ENCODE peak calls at places on chromosome 1, in ten cellular contexts. E is A549, O is Peyer's patch, Z is sigmoid colon, R is stomach, C is heart left ventricle, N is body of pancreas, B is H1, J is HCT116, S is NB4. Q is an unnamed sample.

GRCh38 chr1:192639607-192640368 is 3.8 kb downstream of the RGS13 start:
- DNase-seq in E (peak; percentile 77), C (no peak), O (no peak), S (peak; percentile 56), R (no peak), N (no peak), B (no peak), Z (no peak), J (peak; percentile 7), Q (no peak)

GRCh38 chr1:85463666-85464496 is 1.1 kb downstream of the DDAH1 start:
- DNase-seq in S (no peak), J (no peak), B (no peak), N (peak; percentile 18), Z (no peak), E (no peak), C (no peak), R (no peak), O (no peak), Q (no peak)

GRCh38 chr1:182795563-182796228 is 6.1 kb downstream of the NPL start:
- DNase-seq in Z (no peak), S (peak; percentile 89), B (no peak), J (no peak), O (no peak), N (no peak), R (no peak), C (no peak), E (peak; percentile 68), Q (no peak)

GRCh38 chr1:6008696-6009095 is 16.5 kb upstream of the NPHP4 start:
- DNase-seq in R (no peak), N (no peak), O (no peak), E (no peak), Z (no peak), C (no peak), S (no peak), B (no peak), J (no peak), Q (no peak)

GRCh38 chr1:3061981-3062615 is 6.9 kb upstream of the PRDM16 start:
- DNase-seq in E (no peak), R (peak; percentile 25), O (no peak), J (no peak), S (no peak), C (no peak), Z (peak; percentile 45), N (no peak), B (peak; percentile 47), Q (peak; percentile 38)

GRCh38 chr1:203320546-203321272 is 15.4 kb downstream of the BTG2 start:
- DNase-seq in E (no peak), N (peak; percentile 90), Z (peak; percentile 78), R (peak; percentile 85), S (peak; percentile 90), B (peak; percentile 60), J (no peak), O (peak; percentile 95), C (peak; percentile 38), Q (no peak)

GRCh38 chr1:22975694-22976093 is 3.0 kb upstream of the LACTBL1 start:
- DNase-seq in N (no peak), S (no peak), O (no peak), R (no peak), C (no peak), Z (no peak), E (no peak), B (no peak), J (no peak), Q (no peak)

GRCh38 chr1:215583185-215583692 is 16.1 kb downstream of the KCTD3 start:
- DNase-seq in C (no peak), O (no peak), B (no peak), E (no peak), Z (no peak), J (no peak), R (peak; percentile 71), N (peak; percentile 30), S (no peak), Q (no peak)

DNA sequence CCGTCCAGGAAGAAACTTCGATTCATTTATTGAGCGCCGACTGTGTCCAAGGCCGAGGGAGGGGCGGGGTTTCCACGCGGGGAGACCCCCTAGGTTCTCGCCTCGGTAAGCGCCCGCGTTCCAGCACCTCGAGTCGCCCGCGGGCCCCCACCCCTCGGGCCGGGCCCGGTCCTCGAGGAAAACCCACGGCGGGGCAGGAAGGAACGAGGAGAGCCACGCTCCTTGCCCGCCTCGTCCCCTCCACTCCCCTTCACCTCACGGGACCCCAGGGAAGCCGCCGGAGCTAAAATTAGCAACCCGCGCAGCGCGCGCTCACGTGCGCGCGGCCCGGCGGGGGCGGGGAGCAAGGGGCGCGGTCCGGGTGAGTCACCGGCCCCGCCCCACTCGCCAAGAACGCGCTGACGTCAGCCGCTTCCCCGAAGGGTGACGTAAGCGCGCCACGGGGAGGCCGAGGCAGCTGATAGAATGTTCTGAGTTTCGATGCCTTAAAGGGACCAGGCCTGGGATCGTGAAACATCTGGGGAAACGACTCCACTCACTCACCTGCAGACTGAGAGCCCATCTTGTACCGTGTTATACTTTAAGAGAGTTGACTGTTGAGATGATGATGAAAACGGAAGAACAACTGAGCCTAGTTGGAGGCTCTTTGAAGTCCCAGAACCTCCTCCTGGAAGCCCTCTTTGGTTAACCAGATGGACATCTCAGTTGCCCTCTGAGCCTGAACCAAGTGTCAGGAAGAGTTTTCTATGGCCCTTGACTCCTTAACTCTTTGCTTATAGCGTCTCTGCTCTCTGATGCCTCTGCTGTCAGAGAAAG is 49.7 kb upstream of the ATF3 start:
- DNase-seq in E (peak; percentile 95), C (peak; percentile 95), S (peak; percentile 87), B (peak; percentile 95), J (peak; percentile 79), R (peak; percentile 97), Z (peak; percentile 97), O (peak; percentile 95), N (peak; percentile 97), Q (peak; percentile 93)
- TF ChIP-seq POLR2A in E (no peak), C (peak; percentile 66), S (peak; percentile 27), B (peak; percentile 55), J (no peak), R (no peak), Z (peak; percentile 58), O (peak; percentile 86), N (peak; percentile 84), Q (peak; percentile 79)

DNA sequence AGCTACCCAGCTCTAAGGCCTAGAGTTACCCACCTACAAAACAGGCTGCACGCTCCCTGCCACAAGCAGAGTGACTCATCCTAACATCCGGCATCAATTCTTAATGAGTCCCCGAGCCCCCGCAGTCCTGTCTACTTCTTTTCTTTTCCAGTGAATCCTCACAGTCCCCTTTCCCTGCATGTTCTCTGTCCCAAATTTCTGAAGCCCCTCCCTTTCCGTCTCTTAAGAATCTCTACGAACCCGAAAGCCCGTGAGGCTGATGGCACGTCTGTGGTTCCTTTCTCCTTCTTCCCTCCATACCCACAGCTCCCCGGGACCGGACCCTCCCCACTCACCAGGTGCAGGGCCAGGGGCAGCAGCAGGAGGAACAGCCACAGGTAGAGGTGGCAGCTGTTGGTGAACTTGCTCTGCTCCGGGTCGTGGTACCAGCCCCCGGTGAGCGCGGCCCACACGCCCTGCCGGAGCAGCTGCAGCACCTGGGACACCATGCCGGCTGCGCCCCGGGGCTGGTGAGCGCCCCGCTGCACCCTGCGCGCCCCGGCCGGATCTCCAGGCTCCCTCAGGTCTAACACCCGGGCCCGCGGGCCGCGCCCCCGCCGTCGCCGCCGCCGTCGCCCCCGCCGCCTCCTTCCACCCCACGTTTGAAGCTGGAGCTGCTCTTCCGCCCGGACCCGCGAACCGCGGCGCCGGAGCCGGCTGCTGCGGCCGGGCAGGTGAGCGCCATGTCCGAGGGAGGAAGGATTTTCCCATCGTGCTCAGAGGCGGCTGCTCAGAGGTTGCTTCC is at the start of gene PCNX2:
- DNase-seq in N (peak; percentile 70), S (peak; percentile 82), R (peak; percentile 67), Z (peak; percentile 75), J (peak; percentile 33), C (peak; percentile 34), B (peak; percentile 72), E (peak; percentile 62), O (peak; percentile 72), Q (no peak)
- TF ChIP-seq POLR2A in N (no peak), S (no peak), R (no peak), Z (no peak), J (peak; percentile 54), C (no peak), B (peak; percentile 57), E (peak; percentile 72), O (no peak), Q (no peak)

GRCh38 chr1:960371-961131 is at the start of gene KLHL17:
- DNase-seq in Z (no peak), R (peak; percentile 80), E (peak; percentile 62), N (peak; percentile 75), S (peak; percentile 79), O (peak; percentile 75), C (peak; percentile 82), J (no peak), B (peak; percentile 89), Q (peak; percentile 81)

GRCh38 chr1:956636-957035 is 2.4 kb downstream of the NOC2L start:
- DNase-seq in J (no peak), E (no peak), N (no peak), Z (no peak), R (no peak), S (no peak), O (no peak), B (no peak), C (no peak), Q (no peak)

GRCh38 chr1:961132-961652 is 808 bp downstream of the KLHL17 start:
- DNase-seq in C (no peak), J (no peak), N (no peak), O (no peak), R (no peak), E (no peak), S (peak; percentile 19), B (no peak), Z (no peak), Q (no peak)

GRCh38 chr1:959730-960039 is 629 bp upstream of the NOC2L start:
- DNase-seq in J (no peak), B (no peak), O (no peak), Z (no peak), C (no peak), S (no peak), N (no peak), R (no peak), E (no peak), Q (no peak)

DNA sequence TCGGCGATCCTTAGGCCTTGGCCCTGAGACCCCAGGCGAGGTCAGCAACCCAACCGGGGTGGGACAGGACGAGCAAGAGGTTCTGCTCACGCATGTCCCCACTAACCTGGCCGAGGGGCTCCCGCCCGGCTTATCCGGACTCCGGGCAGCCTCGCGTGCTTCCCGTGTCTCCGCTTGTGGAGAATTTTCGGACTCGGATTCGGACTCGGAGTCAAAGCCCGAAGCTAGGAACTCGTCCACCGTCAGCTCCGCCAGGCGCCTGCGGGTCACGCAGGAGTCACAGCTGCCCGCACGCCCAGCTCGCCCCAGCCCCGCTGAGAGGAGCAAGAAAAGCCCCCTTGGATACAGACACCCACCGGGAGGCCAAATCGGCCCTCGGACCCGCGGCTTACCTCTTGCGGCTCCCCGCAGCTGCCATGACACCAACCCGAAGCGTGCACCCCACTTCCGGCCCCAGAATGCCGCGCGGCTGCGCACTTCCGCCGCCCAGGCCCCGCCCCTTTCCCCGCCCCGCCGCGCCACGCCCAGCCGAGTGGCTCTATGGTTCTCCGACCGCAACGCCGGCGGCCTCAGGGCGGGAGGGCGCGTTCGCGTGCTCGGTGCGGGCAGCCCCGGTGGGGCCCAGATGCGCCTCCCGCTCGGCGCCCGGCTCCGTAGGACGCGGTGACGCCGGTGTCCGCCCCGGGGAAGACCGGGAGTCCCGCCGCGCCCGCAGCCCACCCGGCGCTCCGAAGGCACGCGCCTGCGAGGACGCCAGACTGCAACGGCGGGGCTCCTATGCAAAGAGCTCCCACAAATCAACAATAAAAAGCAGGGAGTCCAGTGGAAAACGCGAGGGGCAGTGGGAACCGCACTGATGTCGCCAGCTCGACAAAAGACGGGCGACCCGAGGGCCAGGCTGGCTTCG is at the start of gene NOC2L:
- DNase-seq in R (peak; percentile 96), O (peak; percentile 91), S (peak; percentile 90), B (peak; percentile 97), J (no peak), C (peak; percentile 95), N (peak; percentile 94), Z (peak; percentile 95), E (peak; percentile 86), Q (peak; percentile 95)
- TF ChIP-seq POLR2A in R (no peak), O (peak; percentile 50), S (peak; percentile 57), B (no peak), J (no peak), C (peak; percentile 54), N (peak; percentile 61), Z (peak; percentile 51), E (peak; percentile 51), Q (peak; percentile 35)

GRCh38 chr1:36151845-36152203 is 2.5 kb upstream of the TRAPPC3 start:
- DNase-seq in J (no peak), B (no peak), Z (no peak), S (peak; percentile 76), O (peak; percentile 81), R (no peak), N (no peak), C (peak; percentile 57), E (no peak), Q (no peak)

GRCh38 chr1:36149973-36150295 is 648 bp upstream of the TRAPPC3 start:
- DNase-seq in J (no peak), B (no peak), E (no peak), O (no peak), N (no peak), Z (no peak), R (no peak), S (no peak), C (no peak), Q (no peak)

GRCh38 chr1:36151133-36151844 is 2.0 kb upstream of the TRAPPC3 start:
- DNase-seq in Z (no peak), E (no peak), J (no peak), R (no peak), B (no peak), C (no peak), S (no peak), O (no peak), N (no peak), Q (no peak)

GRCh38 chr1:36149237-36149972 is at the start of gene TRAPPC3:
- DNase-seq in R (peak; percentile 100), B (peak; percentile 99), Z (peak; percentile 100), J (peak; percentile 99), S (peak; percentile 99), N (peak; percentile 100), E (peak; percentile 99), C (peak; percentile 100), O (peak; percentile 100), Q (peak; percentile 100)

DNA sequence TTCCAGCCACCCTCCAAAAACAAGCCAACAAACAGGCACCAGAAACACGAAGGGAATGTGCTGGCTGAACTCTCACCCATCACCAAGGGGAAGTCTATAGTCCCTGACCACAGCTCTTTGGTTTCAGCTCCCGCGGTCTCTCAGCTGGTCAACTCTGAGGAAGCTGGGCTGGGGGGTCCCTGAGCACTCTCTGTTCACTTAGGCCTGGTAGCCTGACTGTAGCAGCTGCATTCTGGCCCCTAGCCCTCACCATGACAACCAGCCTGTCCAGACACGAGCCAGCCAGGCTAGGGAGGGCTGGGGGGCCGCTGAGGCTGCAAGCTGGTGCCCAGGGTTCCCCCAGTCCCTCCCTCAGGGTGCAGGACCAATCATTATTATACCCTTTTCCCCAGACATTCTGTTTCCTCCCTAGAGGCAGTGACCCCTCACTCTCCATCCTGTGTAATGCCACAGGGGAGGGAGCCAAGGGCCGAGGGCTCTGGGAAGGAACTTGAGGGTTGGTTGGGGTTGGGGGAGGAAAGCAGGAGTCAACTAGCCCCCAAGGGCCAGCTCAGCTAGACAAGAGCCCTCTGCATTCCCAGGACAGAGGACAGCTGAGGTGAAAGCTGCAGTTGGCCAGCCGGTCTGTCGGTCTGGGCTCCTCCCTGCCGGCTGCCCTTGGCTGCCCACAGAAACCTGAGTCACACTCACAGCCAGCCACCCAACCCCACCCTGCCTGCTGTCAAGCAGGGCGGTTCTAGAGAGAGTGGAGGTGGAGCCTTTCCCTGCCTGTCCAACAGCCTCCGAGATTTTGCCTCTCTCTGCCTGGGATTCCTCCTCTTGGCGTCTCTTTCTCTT is 1.2 kb upstream of the TRAPPC3 start:
- DNase-seq in J (peak; percentile 85), R (peak; percentile 94), Z (peak; percentile 98), S (peak; percentile 92), O (peak; percentile 83), B (peak; percentile 81), C (peak; percentile 92), E (peak; percentile 93), N (peak; percentile 97), Q (peak; percentile 93)
- TF ChIP-seq POLR2A in J (peak; percentile 47), R (no peak), Z (no peak), S (no peak), O (peak; percentile 68), B (no peak), C (peak; percentile 85), E (peak; percentile 48), N (peak; percentile 75), Q (peak; percentile 70)

Q was measured in right lobe of liver.